ENCODE peak calls at places on chromosomes 5 and 9, in four cellular contexts. R is bronchial epithelial cell, C is kidney epithelial cell, G is H7. U is an unnamed sample.

GRCh38 chr5:175690025-175690424 is 32.2 kb downstream of the HRH2 start:
- DNase-seq in R (no peak), C (no peak), G (no peak), U (no peak)

GRCh38 chr9:90967171-90967570 is 165.6 kb downstream of the SYK start:
- DNase-seq in R (no peak), C (no peak), G (peak; percentile 61), U (no peak)

GRCh38 chr9:6186691-6187090 is 28.9 kb upstream of the IL33 start:
- DNase-seq in R (no peak), C (no peak), G (no peak), U (no peak)

GRCh38 chr5:78589928-78590327 is 58.6 kb downstream of the LHFPL2 start:
- DNase-seq in R (no peak), C (no peak), G (no peak), U (no peak)

GRCh38 chr9:37028425-37029031 is 5.5 kb downstream of the PAX5 start:
- DNase-seq in R (no peak), C (no peak), G (peak; percentile 69), U (no peak)

GRCh38 chr9:122810306-122810946 is 10.5 kb downstream of the OR1K1 start:
- DNase-seq in R (peak; percentile 67), C (no peak), G (peak; percentile 82), U (peak; percentile 60)

GRCh38 chr5:146081685-146082084 is 23.7 kb downstream of the PLAC8L1 start:
- DNase-seq in R (no peak), C (no peak), G (no peak), U (no peak)

GRCh38 chr9:130912932-130913598 is 16.5 kb upstream of the QRFP start:
- DNase-seq in R (peak; percentile 75), C (peak; percentile 75), G (no peak), U (peak; percentile 7)

GRCh38 chr9:106065579-106066214 is 371.4 kb downstream of the TMEM38B start:
- DNase-seq in R (no peak), C (no peak), G (no peak), U (no peak)

GRCh38 chr5:155126573-155126972 is 113.0 kb downstream of the KIF4B start:
- DNase-seq in R (no peak), C (no peak), G (no peak), U (no peak)

DNA sequence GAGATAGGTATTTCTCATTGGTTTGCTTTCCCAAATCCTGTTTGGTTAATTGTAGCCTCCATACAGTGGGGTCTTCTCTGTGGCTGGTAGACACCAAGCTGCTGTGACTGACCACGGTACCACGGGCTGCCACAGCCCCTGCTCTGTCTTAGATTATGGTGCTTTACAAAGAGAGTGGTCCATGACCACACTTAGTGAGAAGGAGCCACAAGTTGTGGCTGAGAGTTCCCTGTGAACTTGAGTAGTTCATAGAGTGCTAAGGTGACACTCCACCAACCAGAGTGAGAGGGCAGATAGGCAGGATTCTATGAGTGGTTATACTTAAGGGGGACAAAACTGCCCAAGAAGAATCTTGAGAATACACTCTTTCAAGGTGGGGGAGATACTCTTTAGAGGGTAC is 25.8 kb upstream of the ZBTB34 start:
- DNase-seq in R (no peak), C (no peak), G (no peak), U (no peak)
- H3K36me3 ChIP-seq in R (peaks cover 8% of the 10 kb centered on the region), C (peaks cover 1% of the 10 kb centered on the region), G (peaks cover 7% of the 10 kb centered on the region), U (peaks cover 8% of the 10 kb centered on the region)

GRCh38 chr9:136379891-136380290 is 6.4 kb upstream of the CARD9 start:
- DNase-seq in R (no peak), C (no peak), G (no peak), U (no peak)
- H3K36me3 ChIP-seq in R (peaks cover 33% of the 10 kb centered on the region), C (peaks cover 4% of the 10 kb centered on the region), G (peaks cover 16% of the 10 kb centered on the region), U (no peaks in the 10 kb centered on the region)

GRCh38 chr9:85964526-85964925 is 23.6 kb downstream of the NAA35 start:
- DNase-seq in R (no peak), C (no peak), G (no peak), U (no peak)
- H3K36me3 ChIP-seq in R (peaks cover 3% of the 10 kb centered on the region), C (no peaks in the 10 kb centered on the region), G (peaks cover 3% of the 10 kb centered on the region), U (peaks cover 63% of the 10 kb centered on the region)

GRCh38 chr9:83677596-83677995 is 30.2 kb downstream of the UBQLN1 start:
- DNase-seq in R (no peak), C (no peak), G (no peak), U (no peak)

GRCh38 chr9:83681490-83681889 is 26.3 kb downstream of the UBQLN1 start:
- DNase-seq in R (no peak), C (no peak), G (no peak), U (no peak)

GRCh38 chr9:83675466-83675865 is 32.3 kb downstream of the UBQLN1 start:
- DNase-seq in R (no peak), C (no peak), G (no peak), U (no peak)

GRCh38 chr9:83680233-83680632 is 27.5 kb downstream of the UBQLN1 start:
- DNase-seq in R (no peak), C (no peak), G (peak; percentile 35), U (no peak)
- H3K36me3 ChIP-seq in R (peaks cover 12% of the 10 kb centered on the region), C (no peaks in the 10 kb centered on the region), G (peaks cover 7% of the 10 kb centered on the region), U (peaks cover 6% of the 10 kb centered on the region)